ENCODE peak calls at places on chromosomes 13 and 19, in ten cellular contexts. L, W, P, V, H, E, T, I, B and D are unnamed samples. For H3K27me3, the result is how much of the 10 kb centered on the place peaks cover.

GRCh38 chr19:11019824-11020223 is 59.0 kb downstream of the SMARCA4 start:
- DNase-seq in W (no peak), T (no peak), H (peak), B (no peak), E (no peak), V (no peak), L (no peak), I (no peak), P (no peak), D (no peak)

GRCh38 chr13:53191091-53191490 is 162.5 kb downstream of the OLFM4 start:
- DNase-seq in P (no peak), W (peak), T (peak), H (no peak), B (no peak), V (no peak), L (no peak), E (no peak), I (peak), D (no peak)

GRCh38 chr13:113848020-113848419 is 15.9 kb downstream of the GAS6 start:
- DNase-seq in I (no peak), V (no peak), L (no peak), H (no peak), E (no peak), T (no peak), W (no peak), B (no peak), P (no peak), D (no peak)

GRCh38 chr19:17209126-17210036 is 5.8 kb upstream of the USE1 start:
- DNase-seq in V (no peak), E (no peak), P (no peak), W (peak), I (peak), B (peak), H (no peak), T (peak), L (peak), D (peak)

GRCh38 chr19:9622531-9622930 is 1.5 kb upstream of the ZNF561 start:
- DNase-seq in E (no peak), V (no peak), P (no peak), B (no peak), L (no peak), I (no peak), T (no peak), W (no peak), H (no peak), D (no peak)

GRCh38 chr13:42392706-42393572 is 121.0 kb downstream of the AKAP11 start:
- DNase-seq in W (no peak), L (no peak), T (no peak), E (no peak), P (no peak), B (no peak), H (no peak), I (no peak), V (no peak), D (peak)

GRCh38 chr19:47427241-47428176 is 8.2 kb upstream of the MEIS3 start:
- DNase-seq in H (no peak), I (peak), E (peak), P (peak), T (peak), W (peak), V (peak), B (peak), L (no peak), D (peak)

GRCh38 chr19:50433201-50434180 is 799 bp downstream of the MYBPC2 start:
- DNase-seq in E (no peak), V (no peak), W (no peak), H (no peak), L (no peak), T (no peak), I (no peak), B (no peak), P (no peak), D (no peak)

GRCh38 chr19:20926796-20927195 is 3.7 kb downstream of the ZNF85 start:
- DNase-seq in H (no peak), I (no peak), W (no peak), T (no peak), E (no peak), P (peak), L (no peak), B (no peak), V (no peak), D (no peak)

GRCh38 chr19:459724-460511 is 915 bp downstream of the SHC2 start:
- DNase-seq in B (peak), W (peak), I (peak), T (peak), L (no peak), V (peak), E (peak), H (peak), P (no peak), D (peak)

GRCh38 chr13:98977568-98978270 is at the start of gene DOCK9:
- DNase-seq in W (peak), B (peak), V (peak), L (no peak), I (peak), T (peak), E (peak), H (peak), P (peak), D (peak)

GRCh38 chr13:50713849-50714248 is 129.6 kb downstream of the DLEU7 start:
- DNase-seq in P (peak), L (peak), B (peak), H (no peak), I (no peak), E (no peak), T (peak), V (no peak), W (no peak), D (peak)

GRCh38 chr13:60143775-60144174 is 20.0 kb downstream of the DIAPH3 start:
- DNase-seq in E (no peak), P (no peak), B (no peak), L (no peak), I (peak), W (no peak), H (no peak), V (no peak), T (no peak), D (no peak)

GRCh38 chr19:16416996-16417395 is 54.8 kb downstream of the EPS15L1 start:
- DNase-seq in H (no peak), E (no peak), B (no peak), L (no peak), P (no peak), W (no peak), T (no peak), I (no peak), V (no peak), D (no peak)

GRCh38 chr13:46531953-46532352 is 21.0 kb upstream of the LRCH1 start:
- DNase-seq in I (no peak), L (no peak), P (no peak), T (no peak), E (no peak), H (no peak), V (no peak), W (no peak), B (no peak), D (no peak)

GRCh38 chr19:57537953-57538547 is 10.9 kb downstream of the ZNF549 start:
- DNase-seq in L (no peak), W (no peak), E (no peak), P (no peak), V (no peak), T (no peak), I (no peak), H (no peak), B (no peak), D (peak)

GRCh38 chr13:25192936-25193335 is 20.8 kb upstream of the AMER2 start:
- DNase-seq in T (no peak), I (no peak), E (no peak), B (no peak), L (no peak), W (no peak), V (no peak), H (no peak), P (no peak), D (no peak)

GRCh38 chr13:75713852-75714251 is 77.7 kb downstream of the LMO7 start:
- DNase-seq in L (no peak), W (no peak), V (no peak), B (no peak), I (no peak), T (no peak), H (no peak), E (no peak), P (no peak), D (no peak)

GRCh38 chr19:47494729-47495128 is 10.7 kb upstream of the KPTN start:
- DNase-seq in T (no peak), P (no peak), H (no peak), B (no peak), W (no peak), I (no peak), E (no peak), V (no peak), L (no peak), D (no peak)

GRCh38 chr19:46426035-46426505 is 2.7 kb downstream of the PNMA8C start:
- DNase-seq in H (no peak), W (peak), P (no peak), V (no peak), E (no peak), B (no peak), L (no peak), T (no peak), I (no peak), D (peak)

GRCh38 chr13:49220035-49220855 is at the start of gene MLNR:
- DNase-seq in P (no peak), T (no peak), E (no peak), L (peak), I (peak), H (peak), W (peak), B (no peak), V (no peak), D (peak)

GRCh38 chr19:1882089-1882785 is 3.1 kb downstream of the ABHD17A start:
- DNase-seq in W (peak), T (no peak), H (no peak), I (no peak), E (no peak), V (peak), B (peak), L (no peak), P (no peak), D (no peak)

GRCh38 chr13:77406644-77407440 is 79.9 kb upstream of the MYCBP2 start:
- DNase-seq in T (no peak), B (no peak), H (no peak), E (no peak), L (no peak), I (no peak), W (no peak), V (no peak), P (no peak), D (no peak)

GRCh38 chr19:2275588-2276428 is 6.2 kb downstream of the PEAK3 start:
- DNase-seq in P (no peak), W (no peak), E (no peak), I (peak), T (no peak), V (peak), L (no peak), H (peak), B (peak), D (no peak)

GRCh38 chr13:71751074-71751473 is 115.9 kb downstream of the DACH1 start:
- DNase-seq in B (no peak), I (no peak), E (no peak), H (no peak), V (no peak), P (no peak), W (no peak), L (no peak), T (no peak), D (peak)

GRCh38 chr19:47891923-47892666 is 6.0 kb upstream of the SULT2A1 start:
- DNase-seq in H (no peak), L (no peak), P (peak), B (no peak), I (peak), T (no peak), W (peak), V (no peak), E (peak), D (peak)

GRCh38 chr13:66994097-66994496 is 236.0 kb downstream of the PCDH9 start:
- DNase-seq in I (peak), H (peak), T (peak), W (peak), L (no peak), P (peak), B (peak), E (no peak), V (no peak), D (peak)

GRCh38 chr13:29607465-29607864 is 12.0 kb upstream of the SLC7A1 start:
- DNase-seq in B (no peak), E (no peak), P (no peak), V (no peak), I (no peak), W (no peak), T (peak), H (no peak), L (no peak), D (no peak)

GRCh38 chr19:918481-919156 is 1.5 kb downstream of the KISS1R start:
- DNase-seq in P (no peak), I (peak), T (no peak), E (no peak), H (no peak), V (no peak), L (no peak), B (no peak), W (peak), D (no peak)

GRCh38 chr13:32115069-32115468 is 83.5 kb downstream of the FRY start:
- DNase-seq in L (no peak), B (no peak), T (no peak), H (no peak), E (no peak), I (no peak), V (no peak), P (no peak), W (no peak), D (no peak)

GRCh38 chr13:48097793-48098192 is 2.9 kb upstream of the MED4 start:
- DNase-seq in W (no peak), T (no peak), I (no peak), H (no peak), B (no peak), E (no peak), V (no peak), P (no peak), L (no peak), D (no peak)

DNA sequence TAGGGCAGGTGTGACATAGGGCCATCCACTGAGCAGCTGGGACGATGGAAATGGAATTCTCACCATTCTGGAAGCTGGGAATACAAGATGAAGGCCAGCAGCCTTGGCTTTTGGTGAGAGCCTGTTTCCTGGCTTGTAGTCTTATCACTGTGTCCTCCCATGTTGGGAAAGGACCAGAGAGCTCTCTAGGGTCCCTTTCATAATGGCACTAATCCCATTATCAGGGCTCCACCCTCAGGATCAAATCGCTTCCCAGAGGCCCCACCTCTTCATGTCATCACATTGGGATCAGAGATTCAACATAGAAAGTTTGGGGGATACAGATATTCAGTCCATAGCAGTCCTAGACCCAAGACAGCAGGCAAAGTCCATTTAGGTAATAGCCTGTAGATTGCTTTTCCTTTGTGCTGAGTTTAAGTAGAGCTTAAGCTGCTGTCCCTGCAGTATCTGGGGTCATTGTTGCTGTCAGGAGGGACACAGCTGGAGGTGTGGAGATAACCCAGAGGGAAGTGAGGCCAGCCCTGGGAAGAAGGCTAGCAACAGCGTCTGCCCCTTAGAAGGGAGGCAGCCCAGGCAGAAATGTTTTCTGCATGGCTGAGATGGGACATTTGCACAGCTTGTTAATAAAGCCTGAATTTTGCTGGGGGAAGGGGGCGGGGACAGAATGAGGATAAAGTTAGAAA is 136.5 kb upstream of the GPR12 start:
- DNase-seq in L (no peak), P (no peak), W (peak), I (no peak), T (no peak), V (no peak), H (no peak), B (no peak), E (no peak), D (no peak)
- H3K27me3 ChIP-seq in L (under half), P (under half), W (under half), I (under half), T (under half), V (under half), H (under half), B (under half), E (under half), D (under half)

DNA sequence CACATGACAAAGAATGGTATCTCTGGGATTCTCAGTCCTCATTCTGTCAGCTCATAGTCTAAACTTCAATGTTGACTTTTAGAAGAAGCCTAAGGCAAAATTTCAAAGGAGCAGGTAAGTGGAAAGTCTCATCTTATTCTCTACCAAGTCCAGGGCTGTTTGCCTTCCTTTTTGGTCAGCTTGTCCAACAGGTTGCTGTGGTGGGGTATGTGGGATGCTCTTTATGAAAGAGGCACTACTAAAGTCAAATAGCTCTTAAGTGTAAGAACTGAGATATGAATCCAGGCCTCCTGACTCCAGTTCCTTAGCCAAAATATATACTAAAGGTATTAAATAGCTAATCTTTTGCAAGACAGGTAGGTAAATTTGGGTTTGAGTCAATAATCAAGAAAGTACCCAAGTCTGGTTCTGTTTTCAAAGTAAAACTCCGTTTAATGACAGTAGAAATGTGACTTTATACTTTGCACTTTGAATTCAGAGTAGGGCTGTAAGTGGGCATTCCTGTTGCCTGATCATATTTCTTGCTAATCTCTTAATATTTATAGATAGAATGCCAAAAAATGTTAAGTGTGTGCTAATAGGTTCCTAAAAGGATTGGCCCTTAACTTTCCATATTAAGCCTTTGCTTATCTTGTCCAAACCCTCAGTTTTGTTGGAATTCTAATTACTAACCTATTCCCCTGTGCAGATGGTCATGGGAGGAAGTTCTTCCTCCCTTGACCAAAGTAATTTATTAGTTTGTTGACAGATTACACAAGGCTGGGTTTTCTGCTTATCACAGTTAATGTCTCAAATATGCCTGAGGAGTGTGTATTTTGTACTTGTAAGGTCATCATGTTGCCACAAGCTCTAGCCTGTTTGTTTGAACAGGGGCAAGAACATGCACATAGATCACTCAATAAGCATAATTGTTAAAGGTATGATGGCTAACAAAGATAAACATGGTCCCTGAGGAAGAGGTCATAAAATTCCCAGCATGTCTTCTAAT is 540.9 kb upstream of the SPRY2 start:
- DNase-seq in P (no peak), T (no peak), V (no peak), E (no peak), B (no peak), L (no peak), W (no peak), I (no peak), H (no peak), D (peak)
- H3K27me3 ChIP-seq in P (under half), T (under half), V (under half), E (under half), B (under half), L (under half), W (under half), I (under half), H (under half), D (under half)

GRCh38 chr19:3358919-3359849 is 7.2 kb upstream of the NFIC start:
- DNase-seq in L (peak), T (peak), E (peak), I (peak), B (peak), V (peak), H (peak), W (peak), P (no peak), D (peak)
- H3K27me3 ChIP-seq in L (under half), T (under half), E (under half), I (half or more), B (under half), V (under half), H (under half), W (half or more), P (under half), D (under half)

GRCh38 chr19:42156571-42156970 is 24.3 kb upstream of the POU2F2 start:
- DNase-seq in L (no peak), H (no peak), E (no peak), P (no peak), B (no peak), V (no peak), W (no peak), T (no peak), I (no peak), D (no peak)

GRCh38 chr19:42152876-42153275 is 20.6 kb upstream of the POU2F2 start:
- DNase-seq in B (no peak), L (no peak), E (no peak), T (no peak), H (no peak), I (no peak), P (no peak), W (no peak), V (no peak), D (no peak)

GRCh38 chr19:42155796-42156195 is 23.6 kb upstream of the POU2F2 start:
- DNase-seq in P (no peak), W (no peak), B (no peak), I (peak), L (no peak), T (no peak), V (no peak), H (no peak), E (no peak), D (no peak)

GRCh38 chr19:42153606-42154405 is 21.6 kb upstream of the POU2F2 start:
- DNase-seq in L (no peak), B (no peak), P (no peak), E (no peak), I (no peak), H (no peak), W (no peak), T (no peak), V (no peak), D (no peak)

GRCh38 chr19:42154471-42155323 is 22.5 kb upstream of the POU2F2 start:
- DNase-seq in V (no peak), H (no peak), W (no peak), B (no peak), I (no peak), E (no peak), T (no peak), P (no peak), L (no peak), D (no peak)
- H3K27me3 ChIP-seq in V (under half), H (under half), W (under half), B (half or more), I (under half), E (under half), T (half or more), P (under half), L (under half), D (half or more)